ENCODE peak calls at places on chromosomes 3 and 15, in four cellular contexts. T is lower lobe of right lung, O is GM23338, P is kidney. D is an unnamed sample.

GRCh38 chr3:107969994-107970896 is 120.6 kb downstream of the CD47 start:
- DNase-seq in T (no peak), O (no peak), P (no peak), D (no peak)

GRCh38 chr3:173733029-173733652 is 335.6 kb downstream of the NLGN1 start:
- DNase-seq in T (no peak), O (peak; percentile 66), P (no peak), D (no peak)

GRCh38 chr3:108202834-108203233 is 19.4 kb downstream of the IFT57 start:
- DNase-seq in T (no peak), O (peak; percentile 56), P (no peak), D (no peak)

GRCh38 chr3:23041918-23042696 is 161.0 kb upstream of the UBE2E2 start:
- DNase-seq in T (no peak), O (no peak), P (peak; percentile 62), D (no peak)

GRCh38 chr15:66302489-66302888 is 9.1 kb downstream of the DIS3L start:
- DNase-seq in T (no peak), O (no peak), P (no peak), D (no peak)

GRCh38 chr3:136860541-136860940 is 1.5 kb upstream of the NCK1 start:
- DNase-seq in T (no peak), O (peak; percentile 78), P (no peak), D (no peak)

GRCh38 chr15:69313437-69314000 is 14.8 kb downstream of the PAQR5 start:
- DNase-seq in T (no peak), O (no peak), P (no peak), D (no peak)

GRCh38 chr3:187719628-187720336 is 17.4 kb upstream of the RTP2 start:
- DNase-seq in T (peak; percentile 44), O (no peak), P (peak; percentile 63), D (peak; percentile 33)

GRCh38 chr3:158330820-158331219 is 220.9 kb downstream of the RSRC1 start:
- DNase-seq in T (no peak), O (no peak), P (no peak), D (no peak)

GRCh38 chr15:48415036-48415886 is 84.0 kb downstream of the DUT start:
- DNase-seq in T (no peak), O (no peak), P (no peak), D (no peak)

GRCh38 chr3:162998205-162998604 is 1501.6 kb downstream of the OTOL1 start:
- DNase-seq in T (no peak), O (no peak), P (no peak), D (no peak)

GRCh38 chr15:82572311-82572710 is 32.1 kb upstream of the RPS17 start:
- DNase-seq in T (no peak), O (no peak), P (no peak), D (no peak)

GRCh38 chr3:189701934-189702693 is 70.9 kb downstream of the TP63 start:
- DNase-seq in T (no peak), O (no peak), P (no peak), D (no peak)

GRCh38 chr3:177338697-177339219 is 141.5 kb upstream of the TBL1XR1 start:
- DNase-seq in T (no peak), O (no peak), P (no peak), D (no peak)

GRCh38 chr3:50486219-50486888 is 17.1 kb downstream of the CACNA2D2 start:
- DNase-seq in T (no peak), O (no peak), P (no peak), D (no peak)

GRCh38 chr15:33700695-33701303 is 267.5 kb upstream of the CHRM5 start:
- DNase-seq in T (peak; percentile 59), O (peak; percentile 88), P (peak; percentile 79), D (no peak)

GRCh38 chr3:28971156-28971555 is 309.7 kb upstream of the RBMS3 start:
- DNase-seq in T (no peak), O (no peak), P (peak; percentile 59), D (no peak)

GRCh38 chr3:28973621-28974020 is 307.2 kb upstream of the RBMS3 start:
- DNase-seq in T (no peak), O (no peak), P (no peak), D (no peak)

GRCh38 chr3:28978092-28978491 is 302.8 kb upstream of the RBMS3 start:
- DNase-seq in T (no peak), O (no peak), P (no peak), D (no peak)

GRCh38 chr3:28972921-28973320 is 307.9 kb upstream of the RBMS3 start:
- DNase-seq in T (no peak), O (no peak), P (no peak), D (no peak)
- H3K27ac ChIP-seq in T (no peak overlapping the region), O (no peak overlapping the region), P (no peak overlapping the region), D (no peak overlapping the region)

GRCh38 chr15:31329640-31330010 is 3.0 kb downstream of the KLF13 start:
- DNase-seq in T (peak; percentile 48), O (no peak), P (no peak), D (no peak)
- H3K27ac ChIP-seq in T (peak overlapping the region; percentile 100), O (no peak overlapping the region), P (peak overlapping the region; percentile 94), D (peak overlapping the region; percentile 92)

GRCh38 chr3:144052275-144052674 is 80.7 kb downstream of the DIPK2A start:
- DNase-seq in T (no peak), O (no peak), P (no peak), D (no peak)
- H3K27ac ChIP-seq in T (no peak overlapping the region), O (no peak overlapping the region), P (no peak overlapping the region), D (no peak overlapping the region)

GRCh38 chr15:90565866-90566265 is 36.1 kb downstream of the CRTC3 start:
- DNase-seq in T (no peak), O (no peak), P (no peak), D (no peak)

GRCh38 chr15:90572893-90573292 is 43.2 kb downstream of the CRTC3 start:
- DNase-seq in T (no peak), O (no peak), P (no peak), D (no peak)

GRCh38 chr15:90576711-90577389 is 47.1 kb downstream of the CRTC3 start:
- DNase-seq in T (no peak), O (no peak), P (no peak), D (no peak)

GRCh38 chr15:90570643-90571042 is 40.9 kb downstream of the CRTC3 start:
- DNase-seq in T (no peak), O (no peak), P (no peak), D (no peak)

DNA sequence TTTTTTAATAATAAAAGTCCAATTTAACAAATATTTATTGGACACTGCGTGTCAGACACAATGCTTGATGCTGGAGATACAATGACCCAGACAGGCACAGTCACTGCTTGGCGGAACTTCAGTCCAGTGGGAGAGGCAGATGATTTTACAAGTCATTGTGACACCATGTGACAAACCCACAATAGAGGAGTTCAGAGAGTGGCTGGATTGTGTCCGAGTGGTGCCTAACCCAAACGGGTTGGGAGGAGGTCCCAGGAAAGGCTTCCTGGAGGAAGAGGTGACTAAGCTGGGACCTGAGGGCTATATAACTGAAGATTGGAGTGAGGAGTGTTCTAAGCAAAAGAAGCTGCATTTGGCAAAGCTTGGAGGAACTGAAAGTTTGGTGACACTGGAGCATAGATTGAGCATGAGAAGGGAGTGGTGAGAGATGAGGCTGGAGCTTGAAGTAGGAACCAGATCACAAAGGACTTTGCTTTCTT is 41.4 kb downstream of the CRTC3 start:
- DNase-seq in T (peak; percentile 60), O (no peak), P (no peak), D (peak; percentile 58)
- H3K27ac ChIP-seq in T (peak overlapping the region; percentile 42), O (no peak overlapping the region), P (no peak overlapping the region), D (peak overlapping the region; percentile 84)